ENCODE peak calls at places on chromosomes 11 and 22, in five cellular contexts. S is iPS DF 6.9, J is body of pancreas, I is cardiac muscle cell, B is psoas muscle. F is an unnamed sample.

GRCh38 chr11:18524248-18524647 is 2.5 kb downstream of the TSG101 start:
- DNase-seq in S (no peak), J (no peak), I (no peak), B (no peak), F (no peak)

GRCh38 chr11:57566035-57566504 is 1.4 kb downstream of the UBE2L6 start:
- DNase-seq in B (no peak), J (no peak), I (peak; percentile 44), S (no peak), F (no peak)

GRCh38 chr11:109236188-109236587 is 185.8 kb upstream of the C11orf87 start:
- DNase-seq in I (no peak), S (no peak), B (no peak), J (no peak), F (no peak)

GRCh38 chr11:122803306-122803705 is 35.0 kb upstream of the CRTAM start:
- DNase-seq in S (no peak), I (no peak), J (no peak), B (no peak), F (no peak)

GRCh38 chr11:108500721-108501120 is 2.5 kb upstream of the POGLUT3 start:
- DNase-seq in S (no peak), B (no peak), I (peak; percentile 38), J (no peak), F (no peak)

GRCh38 chr11:75288846-75289760 is 48.5 kb downstream of the TPBGL start:
- DNase-seq in J (no peak), S (no peak), B (peak; percentile 49), I (no peak), F (no peak)

GRCh38 chr11:76598426-76598839 is 72.1 kb downstream of the LRRC32 start:
- DNase-seq in I (peak; percentile 61), J (no peak), S (no peak), B (no peak), F (no peak)

GRCh38 chr11:58391879-58392278 is 14.8 kb downstream of the OR5B3 start:
- DNase-seq in B (no peak), S (no peak), I (no peak), J (no peak), F (no peak)

GRCh38 chr22:50717709-50718351 is 20.2 kb upstream of the ACR start:
- DNase-seq in J (no peak), B (no peak), I (no peak), S (no peak), F (no peak)

GRCh38 chr11:102733232-102733875 is 8.6 kb upstream of the MMP8 start:
- DNase-seq in I (peak; percentile 75), S (peak; percentile 39), B (no peak), J (peak; percentile 67), F (peak; percentile 15)

GRCh38 chr22:46053563-46054090 is 76.7 kb upstream of the WNT7B start:
- DNase-seq in J (peak; percentile 79), S (no peak), I (no peak), B (peak; percentile 92), F (peak; percentile 87)

GRCh38 chr11:96321066-96321465 is 21.9 kb downstream of the MAML2 start:
- DNase-seq in B (no peak), I (no peak), S (no peak), J (no peak), F (no peak)

GRCh38 chr11:12827929-12828812 is 153.9 kb downstream of the TEAD1 start:
- DNase-seq in S (no peak), B (no peak), I (peak; percentile 71), J (peak; percentile 63), F (no peak)

GRCh38 chr22:37273126-37273845 is 9.0 kb upstream of the CYTH4 start:
- DNase-seq in S (no peak), J (no peak), I (no peak), B (no peak), F (no peak)

GRCh38 chr11:128840783-128841182 is 26.3 kb downstream of the KCNJ1 start:
- DNase-seq in S (no peak), J (no peak), B (no peak), I (no peak), F (no peak)

GRCh38 chr11:128837627-128838026 is 29.5 kb downstream of the KCNJ1 start:
- DNase-seq in J (no peak), I (no peak), S (no peak), B (no peak), F (no peak)

GRCh38 chr11:128841461-128842072 is 25.5 kb downstream of the KCNJ1 start:
- DNase-seq in S (no peak), I (no peak), B (no peak), J (peak; percentile 61), F (no peak)

GRCh38 chr11:128839081-128839480 is 28.0 kb downstream of the KCNJ1 start:
- DNase-seq in I (no peak), J (no peak), S (no peak), B (no peak), F (no peak)

GRCh38 chr11:128840137-128840536 is 27.0 kb downstream of the KCNJ1 start:
- DNase-seq in S (no peak), B (no peak), J (no peak), I (no peak), F (no peak)
- H3K4me1 ChIP-seq in S (peaks cover 2% of the 10 kb centered on the region), B (no peaks in the 10 kb centered on the region), J (peaks cover 50% of the 10 kb centered on the region), I (peaks cover 4% of the 10 kb centered on the region), F (peaks cover 28% of the 10 kb centered on the region)

GRCh38 chr11:118771481-118772278 is 19.3 kb downstream of the DDX6 start:
- DNase-seq in J (no peak), S (no peak), B (no peak), I (no peak), F (no peak)
- H3K4me1 ChIP-seq in J (peaks cover 66% of the 10 kb centered on the region), S (no peaks in the 10 kb centered on the region), B (peaks cover 54% of the 10 kb centered on the region), I (peaks cover 8% of the 10 kb centered on the region), F (peaks cover 95% of the 10 kb centered on the region)

GRCh38 chr11:121559812-121560211 is 107.0 kb upstream of the SORL1-AS1 start:
- DNase-seq in J (no peak), S (no peak), B (no peak), I (no peak), F (no peak)
- H3K4me1 ChIP-seq in J (no peaks in the 10 kb centered on the region), S (no peaks in the 10 kb centered on the region), B (no peaks in the 10 kb centered on the region), I (peaks cover 14% of the 10 kb centered on the region), F (no peaks in the 10 kb centered on the region)

DNA sequence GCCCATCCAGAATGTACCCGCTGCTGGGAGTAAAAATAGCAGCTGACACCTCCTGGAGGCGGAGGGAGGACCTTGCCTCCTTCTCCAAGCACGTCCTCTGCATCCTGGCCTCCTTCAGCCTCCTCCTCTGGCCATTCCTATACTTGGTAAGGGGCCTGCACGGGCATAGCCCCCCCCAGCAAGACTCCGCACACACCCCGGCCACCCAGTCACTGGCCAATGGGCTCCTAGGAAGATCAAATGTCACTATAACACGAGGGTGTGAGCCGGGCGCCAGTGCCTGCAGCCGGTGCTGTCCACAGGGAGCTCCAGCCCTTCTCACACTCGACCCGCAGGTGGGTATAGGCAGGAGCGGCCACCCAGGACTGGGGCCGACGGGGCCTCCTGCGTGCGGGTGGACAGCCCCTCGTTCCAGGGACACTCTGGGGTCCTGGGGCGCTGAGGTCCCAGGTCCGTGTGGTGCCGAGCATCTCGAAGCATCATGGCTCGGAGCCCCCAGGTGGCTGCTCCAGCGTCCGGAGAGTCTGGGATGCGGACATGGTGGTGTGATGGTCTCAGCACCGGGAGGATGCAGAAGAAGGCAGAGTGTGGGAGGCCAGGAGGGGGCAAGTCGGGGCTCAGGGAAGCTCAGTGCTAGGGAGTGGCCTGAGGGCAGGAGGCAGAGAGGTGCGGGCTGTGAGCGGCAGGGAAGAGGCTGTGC is at the start of gene TNNT3:
- DNase-seq in I (no peak), J (no peak), S (no peak), B (peak; percentile 91), F (peak; percentile 72)
- H3K4me1 ChIP-seq in I (no peaks in the 10 kb centered on the region), J (no peaks in the 10 kb centered on the region), S (peaks cover 3% of the 10 kb centered on the region), B (peaks cover 77% of the 10 kb centered on the region), F (peaks cover 46% of the 10 kb centered on the region)

DNA sequence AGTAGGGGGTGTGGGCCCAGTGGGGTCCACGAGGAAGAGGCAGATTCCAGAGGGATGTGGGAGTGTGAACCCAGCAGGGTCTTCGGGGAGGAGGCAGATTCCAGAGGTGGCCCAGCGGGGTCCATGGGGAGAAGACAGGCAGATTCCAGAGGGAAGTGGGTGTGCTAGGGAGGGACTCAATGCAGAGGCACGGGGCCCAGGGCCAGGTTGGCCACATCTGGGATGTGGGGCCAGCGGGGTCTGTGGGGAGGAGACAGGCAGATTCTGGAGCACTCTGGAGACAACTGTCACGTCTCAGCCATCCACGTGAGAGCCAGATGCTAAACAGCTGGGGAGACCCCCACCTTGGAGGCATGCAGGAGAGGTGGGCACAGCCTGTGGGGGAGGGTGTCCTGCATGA is 582.6 kb downstream of the TBC1D22A start:
- DNase-seq in B (no peak), S (no peak), J (no peak), I (no peak), F (no peak)
- H3K4me1 ChIP-seq in B (no peaks in the 10 kb centered on the region), S (no peaks in the 10 kb centered on the region), J (no peaks in the 10 kb centered on the region), I (no peaks in the 10 kb centered on the region), F (no peaks in the 10 kb centered on the region)

GRCh38 chr11:848380-848931 is 5.8 kb downstream of the TSPAN4 start:
- DNase-seq in J (peak; percentile 64), I (peak; percentile 61), B (no peak), S (no peak), F (no peak)
- H3K4me1 ChIP-seq in J (peaks cover 56% of the 10 kb centered on the region), I (peaks cover 35% of the 10 kb centered on the region), B (peaks cover 28% of the 10 kb centered on the region), S (peaks cover 16% of the 10 kb centered on the region), F (peaks cover 64% of the 10 kb centered on the region)

DNA sequence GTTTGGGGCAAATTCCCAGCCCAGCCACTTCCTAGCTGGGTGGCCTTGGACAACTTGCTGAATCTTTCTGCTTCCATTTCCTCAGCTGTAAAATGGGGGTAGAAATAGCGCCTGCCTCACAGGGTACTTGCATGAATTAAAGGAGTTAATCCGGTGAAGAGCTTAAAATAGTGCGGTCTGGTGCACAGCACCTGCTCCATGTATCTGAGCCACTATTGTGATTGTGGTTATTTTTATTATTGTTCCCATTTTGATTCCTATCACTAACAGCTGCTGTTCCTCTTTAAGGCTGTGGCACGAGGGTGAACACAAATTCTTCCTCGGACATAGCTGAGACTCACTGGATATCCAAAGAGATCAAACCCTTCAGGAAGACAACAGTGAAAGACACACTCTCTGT is 46.9 kb upstream of the TP53I11 start:
- DNase-seq in I (no peak), B (no peak), J (no peak), S (no peak), F (no peak)
- H3K4me1 ChIP-seq in I (peaks cover 10% of the 10 kb centered on the region), B (peaks cover 7% of the 10 kb centered on the region), J (peaks cover 44% of the 10 kb centered on the region), S (no peaks in the 10 kb centered on the region), F (no peaks in the 10 kb centered on the region)

F was measured in heart left ventricle.